ENCODE peak calls at places on chromosomes 11 and 22, in four cellular contexts. One of them, this sample, is unnamed.

GRCh38 chr11:11555228-11555627 is 66.6 kb downstream of the GALNT18 start:
- DNase-seq in OCI-LY7: no peak
- DNase-seq in fibroblast of mammary gland: no peak
- DNase-seq in ovary: no peak
- DNase-seq in this sample: peak

GRCh38 chr11:111582881-111583280 is 19.4 kb upstream of the SIK2 start:
- DNase-seq in OCI-LY7: no peak
- DNase-seq in fibroblast of mammary gland: no peak
- DNase-seq in ovary: no peak
- DNase-seq in this sample: no peak

GRCh38 chr11:13944801-13945505 is 17.6 kb upstream of the SPON1 start:
- DNase-seq in ovary: no peak
- DNase-seq in fibroblast of mammary gland: peak
- DNase-seq in OCI-LY7: no peak
- DNase-seq in this sample: no peak

GRCh38 chr22:37715760-37716159 is 18.9 kb downstream of the TRIOBP start:
- DNase-seq in ovary: no peak
- DNase-seq in fibroblast of mammary gland: no peak
- DNase-seq in OCI-LY7: no peak
- DNase-seq in this sample: no peak

GRCh38 chr22:26321469-26321913 is 107.6 kb upstream of the ASPHD2 start:
- DNase-seq in OCI-LY7: no peak
- DNase-seq in ovary: no peak
- DNase-seq in fibroblast of mammary gland: peak
- DNase-seq in this sample: peak

GRCh38 chr11:58179648-58180047 is 9.2 kb upstream of the OR9Q2 start:
- DNase-seq in OCI-LY7: no peak
- DNase-seq in fibroblast of mammary gland: no peak
- DNase-seq in ovary: no peak
- DNase-seq in this sample: no peak

GRCh38 chr11:132026746-132027145 is 656.3 kb downstream of the NTM start:
- DNase-seq in fibroblast of mammary gland: no peak
- DNase-seq in OCI-LY7: no peak
- DNase-seq in ovary: no peak
- DNase-seq in this sample: no peak

GRCh38 chr22:48894064-48894671 is 933.5 kb downstream of the BRD1 start:
- DNase-seq in fibroblast of mammary gland: no peak
- DNase-seq in OCI-LY7: peak
- DNase-seq in ovary: no peak
- DNase-seq in this sample: no peak

GRCh38 chr11:60924906-60925684 is 835 bp downstream of the TMEM132A start:
- DNase-seq in fibroblast of mammary gland: no peak
- DNase-seq in OCI-LY7: no peak
- DNase-seq in ovary: no peak
- DNase-seq in this sample: no peak

GRCh38 chr11:123560001-123560400 is 94.4 kb downstream of the SCN3B start:
- DNase-seq in OCI-LY7: no peak
- DNase-seq in ovary: peak
- DNase-seq in fibroblast of mammary gland: peak
- DNase-seq in this sample: peak

GRCh38 chr11:19185036-19185435 is 16.7 kb downstream of the CSRP3 start:
- DNase-seq in OCI-LY7: no peak
- DNase-seq in fibroblast of mammary gland: no peak
- DNase-seq in ovary: no peak
- DNase-seq in this sample: no peak

GRCh38 chr11:29227816-29228215 is 789.0 kb downstream of the KCNA4 start:
- DNase-seq in OCI-LY7: no peak
- DNase-seq in fibroblast of mammary gland: peak
- DNase-seq in ovary: no peak
- DNase-seq in this sample: no peak

GRCh38 chr11:130629039-130629438 is 180.6 kb downstream of the ADAMTS15 start:
- DNase-seq in ovary: no peak
- DNase-seq in OCI-LY7: no peak
- DNase-seq in fibroblast of mammary gland: peak
- DNase-seq in this sample: no peak

GRCh38 chr22:44109417-44109816 is 71.3 kb upstream of the PARVG start:
- DNase-seq in ovary: no peak
- DNase-seq in fibroblast of mammary gland: no peak
- DNase-seq in OCI-LY7: no peak
- DNase-seq in this sample: no peak

GRCh38 chr11:76612226-76612625 is 58.3 kb downstream of the LRRC32 start:
- DNase-seq in ovary: no peak
- DNase-seq in OCI-LY7: no peak
- DNase-seq in fibroblast of mammary gland: no peak
- DNase-seq in this sample: no peak

GRCh38 chr11:1072116-1072820 is 2.4 kb upstream of the MUC2 start:
- DNase-seq in OCI-LY7: no peak
- DNase-seq in ovary: peak
- DNase-seq in fibroblast of mammary gland: peak
- DNase-seq in this sample: peak

GRCh38 chr22:29144786-29145160 is 60.9 kb upstream of the EMID1 start:
- DNase-seq in ovary: no peak
- DNase-seq in fibroblast of mammary gland: no peak
- DNase-seq in OCI-LY7: no peak
- DNase-seq in this sample: no peak

GRCh38 chr22:42282252-42282942 is 11.9 kb upstream of the TCF20 start:
- DNase-seq in fibroblast of mammary gland: no peak
- DNase-seq in ovary: no peak
- DNase-seq in OCI-LY7: no peak
- DNase-seq in this sample: no peak

GRCh38 chr11:32224580-32224979 is 133.7 kb downstream of the RCN1 start:
- DNase-seq in fibroblast of mammary gland: no peak
- DNase-seq in OCI-LY7: no peak
- DNase-seq in ovary: no peak
- DNase-seq in this sample: no peak

GRCh38 chr11:120316880-120317688 is 8.0 kb upstream of the TLCD5 start:
- DNase-seq in fibroblast of mammary gland: peak
- DNase-seq in ovary: peak
- DNase-seq in OCI-LY7: no peak
- DNase-seq in this sample: no peak

GRCh38 chr22:36377022-36377631 is 10.6 kb downstream of the MYH9 start:
- DNase-seq in ovary: no peak
- DNase-seq in fibroblast of mammary gland: no peak
- DNase-seq in OCI-LY7: peak
- DNase-seq in this sample: no peak

GRCh38 chr11:95650271-95650670 is 139.3 kb downstream of the FAM76B start:
- DNase-seq in ovary: no peak
- DNase-seq in OCI-LY7: no peak
- DNase-seq in fibroblast of mammary gland: no peak
- DNase-seq in this sample: no peak

GRCh38 chr11:108494182-108494581 is 4.0 kb downstream of the POGLUT3 start:
- DNase-seq in fibroblast of mammary gland: no peak
- DNase-seq in ovary: no peak
- DNase-seq in OCI-LY7: no peak
- DNase-seq in this sample: no peak

GRCh38 chr11:64290352-64290751 is 750 bp upstream of the KCNK4 start:
- DNase-seq in ovary: no peak
- DNase-seq in OCI-LY7: no peak
- DNase-seq in fibroblast of mammary gland: no peak
- DNase-seq in this sample: no peak

GRCh38 chr22:46678785-46679700 is 58.9 kb downstream of the GRAMD4 start:
- DNase-seq in ovary: no peak
- DNase-seq in OCI-LY7: no peak
- DNase-seq in fibroblast of mammary gland: peak
- DNase-seq in this sample: no peak

GRCh38 chr11:47201015-47201414 is 13.8 kb upstream of the DDB2 start:
- DNase-seq in OCI-LY7: no peak
- DNase-seq in ovary: no peak
- DNase-seq in fibroblast of mammary gland: no peak
- DNase-seq in this sample: no peak

GRCh38 chr11:10019906-10020682 is 273.9 kb downstream of the SBF2 start:
- DNase-seq in OCI-LY7: no peak
- DNase-seq in fibroblast of mammary gland: no peak
- DNase-seq in ovary: no peak
- DNase-seq in this sample: no peak

GRCh38 chr11:65719887-65720236 is 736 bp downstream of the RNASEH2C start:
- DNase-seq in OCI-LY7: peak
- DNase-seq in fibroblast of mammary gland: peak
- DNase-seq in ovary: peak
- DNase-seq in this sample: peak

GRCh38 chr11:16881074-16881709 is 133.0 kb downstream of the PLEKHA7 start:
- DNase-seq in fibroblast of mammary gland: peak
- DNase-seq in ovary: peak
- DNase-seq in OCI-LY7: no peak
- DNase-seq in this sample: peak

GRCh38 chr11:66211100-66211499 is 57.3 kb upstream of the RAB1B start:
- DNase-seq in fibroblast of mammary gland: no peak
- DNase-seq in ovary: no peak
- DNase-seq in OCI-LY7: no peak
- DNase-seq in this sample: no peak

DNA sequence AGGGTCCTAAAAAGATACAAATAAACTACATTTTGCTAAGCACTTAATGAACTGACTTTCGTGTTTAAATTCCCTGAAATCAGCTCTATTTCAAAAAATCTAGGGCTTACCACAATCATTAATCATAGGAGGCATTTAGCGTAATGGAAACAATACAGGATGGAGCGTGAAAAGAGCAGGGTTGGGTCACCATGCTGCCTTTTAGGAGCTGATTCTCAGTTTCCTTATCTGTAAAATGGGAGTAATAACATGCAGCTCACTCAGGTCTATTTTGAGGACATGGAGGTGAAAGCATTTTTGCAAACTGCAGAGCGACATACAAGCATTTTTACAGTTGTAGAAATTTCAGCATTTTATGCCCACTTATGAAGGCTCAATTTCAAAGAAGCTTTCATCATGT is 407.0 kb downstream of the TENM4 start:
- DNase-seq in ovary: no peak
- DNase-seq in OCI-LY7: no peak
- DNase-seq in fibroblast of mammary gland: no peak
- DNase-seq in this sample: no peak
- H3K4me3 ChIP-seq in ovary: no peak
- H3K4me3 ChIP-seq in OCI-LY7: no peak
- H3K4me3 ChIP-seq in fibroblast of mammary gland: no peak
- H3K4me3 ChIP-seq in this sample: no peak

DNA sequence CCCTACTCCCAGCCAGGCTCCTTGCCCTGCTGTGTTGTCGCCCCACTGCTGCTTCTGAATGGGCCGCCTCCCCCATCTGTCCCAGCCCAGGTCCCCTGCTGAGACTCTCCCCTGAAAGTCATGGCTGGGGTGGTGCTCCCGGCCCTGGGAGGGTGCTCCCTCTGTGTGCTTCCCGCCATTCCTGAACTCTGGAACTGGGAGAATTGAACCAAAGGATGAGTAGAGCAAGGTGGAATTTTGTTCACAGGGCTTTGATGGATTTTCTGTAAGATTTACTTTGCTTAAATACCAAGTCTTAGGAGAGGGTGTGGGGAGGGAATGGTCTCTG is 402 bp downstream of the APOBEC3G start:
- DNase-seq in ovary: peak
- DNase-seq in OCI-LY7: no peak
- DNase-seq in fibroblast of mammary gland: no peak
- DNase-seq in this sample: no peak
- H3K4me3 ChIP-seq in ovary: peak
- H3K4me3 ChIP-seq in OCI-LY7: peak
- H3K4me3 ChIP-seq in fibroblast of mammary gland: peak
- H3K4me3 ChIP-seq in this sample: peak

DNA sequence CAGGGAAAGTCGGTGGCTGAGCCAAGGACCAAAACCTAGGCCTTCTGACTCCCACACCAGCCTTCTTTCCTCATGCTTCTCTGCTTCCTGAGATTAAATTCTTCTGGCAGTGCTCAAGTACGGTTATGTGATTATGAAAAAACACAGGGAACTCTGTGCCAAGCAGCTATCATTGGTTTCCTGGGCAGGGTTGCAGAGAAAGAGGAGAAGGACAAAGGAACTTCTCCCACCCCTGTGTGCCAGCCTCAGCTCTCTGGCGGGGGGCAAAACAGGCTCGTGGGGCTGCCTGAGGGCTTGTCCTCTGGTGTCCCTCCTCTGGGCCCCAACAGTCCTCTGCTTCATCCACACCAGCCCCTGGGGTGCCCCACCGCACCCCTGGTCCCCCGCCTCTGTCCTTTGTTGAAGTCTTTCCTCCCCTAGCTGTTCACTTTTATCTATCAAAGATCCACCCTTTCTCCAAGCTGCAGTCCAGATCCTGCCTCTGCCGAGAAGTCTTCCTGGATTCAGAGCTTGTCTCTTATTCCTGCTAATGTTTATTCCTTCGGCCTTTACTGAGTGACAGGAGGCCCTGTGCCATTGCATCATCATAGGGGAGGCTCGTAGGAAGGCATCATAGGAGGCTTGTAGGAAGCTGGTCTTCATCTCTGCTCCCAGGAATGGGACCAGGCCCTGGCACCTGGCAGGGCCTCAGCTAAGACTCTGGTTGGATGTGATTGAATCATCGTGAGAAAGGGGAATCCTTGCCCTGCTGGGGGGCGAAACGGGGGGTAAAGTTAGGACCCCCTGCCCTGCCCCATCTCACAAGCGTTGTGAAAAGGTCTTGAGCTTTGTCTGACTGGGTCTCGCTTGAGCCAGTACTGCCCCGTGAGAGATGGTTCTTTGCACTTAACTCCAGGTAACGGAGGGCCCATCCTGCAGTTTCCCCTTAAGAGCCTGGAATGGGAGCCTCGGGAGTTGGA is 11.5 kb upstream of the FTH1 start:
- DNase-seq in fibroblast of mammary gland: peak
- DNase-seq in OCI-LY7: no peak
- DNase-seq in ovary: no peak
- DNase-seq in this sample: no peak
- H3K4me3 ChIP-seq in fibroblast of mammary gland: no peak
- H3K4me3 ChIP-seq in OCI-LY7: no peak
- H3K4me3 ChIP-seq in ovary: no peak
- H3K4me3 ChIP-seq in this sample: no peak

GRCh38 chr22:41021039-41021654 is 70.0 kb downstream of the RBX1 start:
- DNase-seq in OCI-LY7: peak
- DNase-seq in ovary: peak
- DNase-seq in fibroblast of mammary gland: no peak
- DNase-seq in this sample: peak

GRCh38 chr22:41028841-41029240 is 63.6 kb upstream of the EP300 start:
- DNase-seq in ovary: no peak
- DNase-seq in OCI-LY7: no peak
- DNase-seq in fibroblast of mammary gland: peak
- DNase-seq in this sample: no peak

GRCh38 chr22:41022470-41023298 is 69.7 kb upstream of the EP300 start:
- DNase-seq in OCI-LY7: peak
- DNase-seq in fibroblast of mammary gland: peak
- DNase-seq in ovary: peak
- DNase-seq in this sample: peak

GRCh38 chr22:41021655-41022454 is 70.5 kb upstream of the EP300 start:
- DNase-seq in ovary: peak
- DNase-seq in OCI-LY7: peak
- DNase-seq in fibroblast of mammary gland: peak
- DNase-seq in this sample: peak

DNA sequence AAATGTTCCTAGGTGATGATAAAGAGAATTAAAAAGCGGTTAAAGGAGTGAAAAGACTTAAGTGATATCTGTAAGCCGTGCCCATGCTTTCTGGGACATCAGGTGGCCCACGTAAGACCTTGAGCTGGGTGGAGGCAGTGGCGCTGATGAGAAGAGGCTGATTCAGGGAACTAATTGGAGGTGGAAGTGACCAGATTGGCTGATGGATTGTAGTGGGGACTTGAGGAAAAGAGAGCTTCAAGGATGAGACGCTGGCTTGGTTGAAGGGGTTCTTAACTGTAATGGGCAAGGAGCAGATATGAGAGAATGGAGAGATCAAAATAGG is 69.1 kb upstream of the EP300 start:
- DNase-seq in ovary: no peak
- DNase-seq in OCI-LY7: no peak
- DNase-seq in fibroblast of mammary gland: no peak
- DNase-seq in this sample: no peak
- H3K4me3 ChIP-seq in ovary: no peak
- H3K4me3 ChIP-seq in OCI-LY7: no peak
- H3K4me3 ChIP-seq in fibroblast of mammary gland: no peak
- H3K4me3 ChIP-seq in this sample: no peak

This sample was measured in psoas muscle.